ENCODE peak calls at places on chromosomes 1 and 21, in seven cellular contexts. One of them, this sample, is unnamed.

GRCh38 chr1:160340146-160340545 is 2.9 kb downstream of the COPA start:
- DNase-seq in WERI-Rb-1: no peak
- DNase-seq in iris pigment epithelial cell: no peak
- DNase-seq in lung: no peak
- DNase-seq in glutamatergic neuron: no peak
- DNase-seq in LHCN-M2: no peak
- DNase-seq in GM04503: no peak
- DNase-seq in this sample: no peak

GRCh38 chr1:71698186-71698585 is 584.2 kb downstream of the NEGR1 start:
- DNase-seq in WERI-Rb-1: no peak
- DNase-seq in iris pigment epithelial cell: no peak
- DNase-seq in lung: no peak
- DNase-seq in glutamatergic neuron: no peak
- DNase-seq in LHCN-M2: no peak
- DNase-seq in GM04503: no peak
- DNase-seq in this sample: no peak

GRCh38 chr1:26351591-26352337 is 2.2 kb downstream of the CRYBG2 start:
- DNase-seq in WERI-Rb-1: no peak
- DNase-seq in iris pigment epithelial cell: peak; percentile 74
- DNase-seq in lung: no peak
- DNase-seq in glutamatergic neuron: no peak
- DNase-seq in LHCN-M2: peak; percentile 69
- DNase-seq in GM04503: no peak
- DNase-seq in this sample: peak; percentile 82

GRCh38 chr1:111219466-111220286 is 7.8 kb upstream of the CHI3L2 start:
- DNase-seq in WERI-Rb-1: no peak
- DNase-seq in iris pigment epithelial cell: no peak
- DNase-seq in lung: no peak
- DNase-seq in glutamatergic neuron: no peak
- DNase-seq in LHCN-M2: no peak
- DNase-seq in GM04503: no peak
- DNase-seq in this sample: no peak

GRCh38 chr1:23701996-23702395 is 10.4 kb downstream of the RPL11 start:
- DNase-seq in WERI-Rb-1: no peak
- DNase-seq in iris pigment epithelial cell: no peak
- DNase-seq in lung: no peak
- DNase-seq in glutamatergic neuron: no peak
- DNase-seq in LHCN-M2: no peak
- DNase-seq in GM04503: no peak
- DNase-seq in this sample: no peak

GRCh38 chr1:238658766-238659165 is 727.6 kb upstream of the CHRM3 start:
- DNase-seq in WERI-Rb-1: no peak
- DNase-seq in iris pigment epithelial cell: peak; percentile 81
- DNase-seq in lung: no peak
- DNase-seq in glutamatergic neuron: no peak
- DNase-seq in LHCN-M2: peak; percentile 71
- DNase-seq in GM04503: peak; percentile 17
- DNase-seq in this sample: no peak

GRCh38 chr1:111723091-111723806 is 15.9 kb downstream of the INKA2 start:
- DNase-seq in WERI-Rb-1: no peak
- DNase-seq in iris pigment epithelial cell: no peak
- DNase-seq in lung: no peak
- DNase-seq in glutamatergic neuron: no peak
- DNase-seq in LHCN-M2: no peak
- DNase-seq in GM04503: no peak
- DNase-seq in this sample: no peak

GRCh38 chr1:33255347-33256311 is 663 bp upstream of the ZNF362 start:
- DNase-seq in WERI-Rb-1: peak; percentile 75
- DNase-seq in iris pigment epithelial cell: peak; percentile 46
- DNase-seq in lung: peak; percentile 83
- DNase-seq in glutamatergic neuron: peak; percentile 75
- DNase-seq in LHCN-M2: peak; percentile 54
- DNase-seq in GM04503: peak; percentile 21
- DNase-seq in this sample: peak; percentile 80

GRCh38 chr21:26840912-26841311 is 4.3 kb downstream of the ADAMTS1 start:
- DNase-seq in WERI-Rb-1: no peak
- DNase-seq in iris pigment epithelial cell: peak; percentile 36
- DNase-seq in lung: no peak
- DNase-seq in glutamatergic neuron: no peak
- DNase-seq in LHCN-M2: peak; percentile 90
- DNase-seq in GM04503: peak; percentile 54
- DNase-seq in this sample: peak; percentile 66

GRCh38 chr21:44900559-44901251 is 20.0 kb downstream of the ITGB2 start:
- DNase-seq in WERI-Rb-1: no peak
- DNase-seq in iris pigment epithelial cell: no peak
- DNase-seq in lung: no peak
- DNase-seq in glutamatergic neuron: no peak
- DNase-seq in LHCN-M2: no peak
- DNase-seq in GM04503: no peak
- DNase-seq in this sample: no peak

GRCh38 chr1:9143250-9143649 is 14.3 kb upstream of the GPR157 start:
- DNase-seq in WERI-Rb-1: no peak
- DNase-seq in iris pigment epithelial cell: peak; percentile 65
- DNase-seq in lung: peak; percentile 46
- DNase-seq in glutamatergic neuron: no peak
- DNase-seq in LHCN-M2: peak; percentile 90
- DNase-seq in GM04503: peak; percentile 71
- DNase-seq in this sample: no peak